ENCODE peak calls at places on chromosomes 4 and X, in ten cellular contexts. One of them, this sample, is unnamed.

GRCh38 chr4:98314791-98315565 is 53.8 kb downstream of the RAP1GDS1 start:
- DNase-seq in cardiac muscle cell: no peak
- DNase-seq in nucleus accumbens: no peak
- DNase-seq in EL: peak
- DNase-seq in EH: peak
- DNase-seq in HuH-7: no peak
- DNase-seq in COR-L47: no peak
- DNase-seq in activated T-cell treated with anti-CD3 and anti-CD28 coated beads for 1 hour: no peak
- DNase-seq in Ammon's horn: no peak
- DNase-seq in HT1080: no peak
- DNase-seq in this sample: no peak

GRCh38 chr4:8509311-8509950 is 68.9 kb downstream of the TRMT44 start:
- DNase-seq in EH: no peak
- DNase-seq in HT1080: no peak
- DNase-seq in nucleus accumbens: no peak
- DNase-seq in cardiac muscle cell: no peak
- DNase-seq in HuH-7: no peak
- DNase-seq in Ammon's horn: no peak
- DNase-seq in COR-L47: no peak
- DNase-seq in activated T-cell treated with anti-CD3 and anti-CD28 coated beads for 1 hour: no peak
- DNase-seq in EL: no peak
- DNase-seq in this sample: no peak

GRCh38 chr4:164768516-164768915 is 14.6 kb downstream of the SMIM31 start:
- DNase-seq in nucleus accumbens: no peak
- DNase-seq in EH: peak
- DNase-seq in COR-L47: no peak
- DNase-seq in cardiac muscle cell: peak
- DNase-seq in activated T-cell treated with anti-CD3 and anti-CD28 coated beads for 1 hour: no peak
- DNase-seq in HT1080: peak
- DNase-seq in Ammon's horn: no peak
- DNase-seq in HuH-7: no peak
- DNase-seq in EL: peak
- DNase-seq in this sample: no peak

GRCh38 chr4:2322227-2322626 is 60.3 kb upstream of the MXD4 start:
- DNase-seq in HT1080: no peak
- DNase-seq in nucleus accumbens: no peak
- DNase-seq in Ammon's horn: no peak
- DNase-seq in cardiac muscle cell: no peak
- DNase-seq in HuH-7: no peak
- DNase-seq in EH: no peak
- DNase-seq in COR-L47: no peak
- DNase-seq in activated T-cell treated with anti-CD3 and anti-CD28 coated beads for 1 hour: no peak
- DNase-seq in EL: no peak
- DNase-seq in this sample: no peak

GRCh38 chrX:108439961-108440696 is 491 bp downstream of the COL4A5 start:
- DNase-seq in Ammon's horn: peak
- DNase-seq in EL: peak
- DNase-seq in nucleus accumbens: no peak
- DNase-seq in HuH-7: no peak
- DNase-seq in EH: peak
- DNase-seq in HT1080: no peak
- DNase-seq in COR-L47: no peak
- DNase-seq in cardiac muscle cell: peak
- DNase-seq in activated T-cell treated with anti-CD3 and anti-CD28 coated beads for 1 hour: no peak
- DNase-seq in this sample: no peak

GRCh38 chr4:3201718-3202702 is 46.9 kb upstream of the MSANTD1 start:
- DNase-seq in Ammon's horn: no peak
- DNase-seq in nucleus accumbens: no peak
- DNase-seq in activated T-cell treated with anti-CD3 and anti-CD28 coated beads for 1 hour: peak
- DNase-seq in COR-L47: no peak
- DNase-seq in cardiac muscle cell: peak
- DNase-seq in EH: peak
- DNase-seq in HuH-7: no peak
- DNase-seq in EL: peak
- DNase-seq in HT1080: peak
- DNase-seq in this sample: no peak

GRCh38 chr4:23614284-23614892 is 275.5 kb downstream of the PPARGC1A start:
- DNase-seq in nucleus accumbens: no peak
- DNase-seq in HuH-7: peak
- DNase-seq in cardiac muscle cell: peak
- DNase-seq in EL: peak
- DNase-seq in HT1080: peak
- DNase-seq in EH: peak
- DNase-seq in COR-L47: peak
- DNase-seq in activated T-cell treated with anti-CD3 and anti-CD28 coated beads for 1 hour: no peak
- DNase-seq in Ammon's horn: peak
- DNase-seq in this sample: peak

GRCh38 chrX:136076942-136077341 is 70.4 kb upstream of the FHL1 start:
- DNase-seq in nucleus accumbens: no peak
- DNase-seq in Ammon's horn: no peak
- DNase-seq in HT1080: peak
- DNase-seq in HuH-7: no peak
- DNase-seq in cardiac muscle cell: no peak
- DNase-seq in EH: no peak
- DNase-seq in activated T-cell treated with anti-CD3 and anti-CD28 coated beads for 1 hour: no peak
- DNase-seq in EL: no peak
- DNase-seq in COR-L47: no peak
- DNase-seq in this sample: no peak

GRCh38 chrX:140709421-140709846 is at the start of gene LINC00632:
- DNase-seq in EL: no peak
- DNase-seq in HuH-7: no peak
- DNase-seq in COR-L47: no peak
- DNase-seq in HT1080: peak
- DNase-seq in Ammon's horn: peak
- DNase-seq in EH: no peak
- DNase-seq in activated T-cell treated with anti-CD3 and anti-CD28 coated beads for 1 hour: no peak
- DNase-seq in cardiac muscle cell: no peak
- DNase-seq in nucleus accumbens: peak
- DNase-seq in this sample: no peak

GRCh38 chrX:111164728-111165127 is 68.7 kb downstream of the PAK3 start:
- DNase-seq in activated T-cell treated with anti-CD3 and anti-CD28 coated beads for 1 hour: no peak
- DNase-seq in HuH-7: peak
- DNase-seq in nucleus accumbens: no peak
- DNase-seq in HT1080: no peak
- DNase-seq in EL: peak
- DNase-seq in EH: no peak
- DNase-seq in COR-L47: no peak
- DNase-seq in Ammon's horn: no peak
- DNase-seq in cardiac muscle cell: peak
- DNase-seq in this sample: no peak

GRCh38 chr4:3669553-3669949 is 96.6 kb upstream of the ADRA2C start:
- DNase-seq in nucleus accumbens: no peak
- DNase-seq in cardiac muscle cell: no peak
- DNase-seq in Ammon's horn: no peak
- DNase-seq in activated T-cell treated with anti-CD3 and anti-CD28 coated beads for 1 hour: no peak
- DNase-seq in EL: no peak
- DNase-seq in EH: no peak
- DNase-seq in HuH-7: no peak
- DNase-seq in HT1080: no peak
- DNase-seq in COR-L47: no peak
- DNase-seq in this sample: no peak

GRCh38 chrX:154304901-154305300 is 9.3 kb downstream of the TKTL1 start:
- DNase-seq in HuH-7: no peak
- DNase-seq in Ammon's horn: no peak
- DNase-seq in HT1080: no peak
- DNase-seq in EL: no peak
- DNase-seq in nucleus accumbens: no peak
- DNase-seq in activated T-cell treated with anti-CD3 and anti-CD28 coated beads for 1 hour: no peak
- DNase-seq in COR-L47: no peak
- DNase-seq in cardiac muscle cell: no peak
- DNase-seq in EH: no peak
- DNase-seq in this sample: no peak

GRCh38 chr4:168892456-168892855 is 117.6 kb downstream of the CBR4 start:
- DNase-seq in activated T-cell treated with anti-CD3 and anti-CD28 coated beads for 1 hour: no peak
- DNase-seq in cardiac muscle cell: no peak
- DNase-seq in HT1080: no peak
- DNase-seq in nucleus accumbens: no peak
- DNase-seq in Ammon's horn: no peak
- DNase-seq in HuH-7: no peak
- DNase-seq in COR-L47: no peak
- DNase-seq in EH: no peak
- DNase-seq in EL: no peak
- DNase-seq in this sample: no peak

GRCh38 chr4:150297861-150298474 is 219.7 kb downstream of the DCLK2 start:
- DNase-seq in HT1080: peak
- DNase-seq in activated T-cell treated with anti-CD3 and anti-CD28 coated beads for 1 hour: peak
- DNase-seq in nucleus accumbens: peak
- DNase-seq in Ammon's horn: peak
- DNase-seq in EL: peak
- DNase-seq in COR-L47: peak
- DNase-seq in EH: peak
- DNase-seq in HuH-7: peak
- DNase-seq in cardiac muscle cell: peak
- DNase-seq in this sample: peak

GRCh38 chrX:16786791-16787735 is 797 bp downstream of the TXLNG start:
- DNase-seq in nucleus accumbens: no peak
- DNase-seq in Ammon's horn: no peak
- DNase-seq in activated T-cell treated with anti-CD3 and anti-CD28 coated beads for 1 hour: peak
- DNase-seq in COR-L47: peak
- DNase-seq in EL: peak
- DNase-seq in cardiac muscle cell: peak
- DNase-seq in EH: peak
- DNase-seq in HT1080: no peak
- DNase-seq in HuH-7: no peak
- DNase-seq in this sample: no peak

GRCh38 chrX:53584891-53585290 is 101.6 kb downstream of the HUWE1 start:
- DNase-seq in cardiac muscle cell: no peak
- DNase-seq in EL: no peak
- DNase-seq in activated T-cell treated with anti-CD3 and anti-CD28 coated beads for 1 hour: no peak
- DNase-seq in HT1080: no peak
- DNase-seq in nucleus accumbens: no peak
- DNase-seq in Ammon's horn: peak
- DNase-seq in EH: no peak
- DNase-seq in COR-L47: no peak
- DNase-seq in HuH-7: no peak
- DNase-seq in this sample: no peak

GRCh38 chr4:124650614-124651013 is 61.9 kb downstream of the ANKRD50 start:
- DNase-seq in activated T-cell treated with anti-CD3 and anti-CD28 coated beads for 1 hour: no peak
- DNase-seq in nucleus accumbens: no peak
- DNase-seq in HuH-7: no peak
- DNase-seq in EL: no peak
- DNase-seq in COR-L47: no peak
- DNase-seq in cardiac muscle cell: no peak
- DNase-seq in HT1080: no peak
- DNase-seq in EH: no peak
- DNase-seq in Ammon's horn: no peak
- DNase-seq in this sample: no peak

GRCh38 chr4:125313497-125313896 is 1.3 kb upstream of the FAT4 start:
- DNase-seq in EH: peak
- DNase-seq in cardiac muscle cell: peak
- DNase-seq in activated T-cell treated with anti-CD3 and anti-CD28 coated beads for 1 hour: no peak
- DNase-seq in Ammon's horn: peak
- DNase-seq in COR-L47: peak
- DNase-seq in HT1080: peak
- DNase-seq in EL: peak
- DNase-seq in nucleus accumbens: peak
- DNase-seq in HuH-7: peak
- DNase-seq in this sample: peak

GRCh38 chrX:97367149-97367548 is 483.4 kb downstream of the RPA4 start:
- DNase-seq in activated T-cell treated with anti-CD3 and anti-CD28 coated beads for 1 hour: no peak
- DNase-seq in HT1080: no peak
- DNase-seq in Ammon's horn: peak
- DNase-seq in HuH-7: no peak
- DNase-seq in EL: no peak
- DNase-seq in cardiac muscle cell: peak
- DNase-seq in COR-L47: no peak
- DNase-seq in nucleus accumbens: no peak
- DNase-seq in EH: peak
- DNase-seq in this sample: peak

GRCh38 chr4:90445380-90445779 is 318.2 kb downstream of the CCSER1 start:
- DNase-seq in EL: no peak
- DNase-seq in Ammon's horn: no peak
- DNase-seq in nucleus accumbens: no peak
- DNase-seq in COR-L47: no peak
- DNase-seq in HT1080: no peak
- DNase-seq in cardiac muscle cell: peak
- DNase-seq in activated T-cell treated with anti-CD3 and anti-CD28 coated beads for 1 hour: no peak
- DNase-seq in EH: no peak
- DNase-seq in HuH-7: no peak
- DNase-seq in this sample: no peak

GRCh38 chr4:1984406-1985191 is 24.2 kb downstream of the NELFA start:
- DNase-seq in cardiac muscle cell: no peak
- DNase-seq in HT1080: no peak
- DNase-seq in COR-L47: no peak
- DNase-seq in EH: no peak
- DNase-seq in Ammon's horn: no peak
- DNase-seq in nucleus accumbens: no peak
- DNase-seq in EL: no peak
- DNase-seq in activated T-cell treated with anti-CD3 and anti-CD28 coated beads for 1 hour: no peak
- DNase-seq in HuH-7: no peak
- DNase-seq in this sample: no peak

GRCh38 chr4:6987566-6987920 is 55.6 kb upstream of the TADA2B start:
- DNase-seq in HuH-7: no peak
- DNase-seq in cardiac muscle cell: no peak
- DNase-seq in Ammon's horn: no peak
- DNase-seq in COR-L47: no peak
- DNase-seq in EL: peak
- DNase-seq in activated T-cell treated with anti-CD3 and anti-CD28 coated beads for 1 hour: no peak
- DNase-seq in HT1080: peak
- DNase-seq in nucleus accumbens: no peak
- DNase-seq in EH: peak
- DNase-seq in this sample: no peak

GRCh38 chrX:68980906-68981616 is 152.2 kb downstream of the EFNB1 start:
- DNase-seq in HT1080: no peak
- DNase-seq in cardiac muscle cell: no peak
- DNase-seq in activated T-cell treated with anti-CD3 and anti-CD28 coated beads for 1 hour: no peak
- DNase-seq in COR-L47: no peak
- DNase-seq in HuH-7: no peak
- DNase-seq in EL: no peak
- DNase-seq in nucleus accumbens: no peak
- DNase-seq in Ammon's horn: no peak
- DNase-seq in EH: no peak
- DNase-seq in this sample: peak

GRCh38 chr4:24763631-24764302 is 31.6 kb upstream of the SOD3 start:
- DNase-seq in COR-L47: no peak
- DNase-seq in cardiac muscle cell: peak
- DNase-seq in activated T-cell treated with anti-CD3 and anti-CD28 coated beads for 1 hour: no peak
- DNase-seq in HT1080: peak
- DNase-seq in Ammon's horn: peak
- DNase-seq in EL: peak
- DNase-seq in EH: peak
- DNase-seq in nucleus accumbens: no peak
- DNase-seq in HuH-7: no peak
- DNase-seq in this sample: peak

GRCh38 chr4:110310795-110311194 is 112.4 kb upstream of the ELOVL6 start:
- DNase-seq in HuH-7: no peak
- DNase-seq in nucleus accumbens: no peak
- DNase-seq in HT1080: peak
- DNase-seq in EH: no peak
- DNase-seq in COR-L47: no peak
- DNase-seq in cardiac muscle cell: peak
- DNase-seq in Ammon's horn: no peak
- DNase-seq in activated T-cell treated with anti-CD3 and anti-CD28 coated beads for 1 hour: no peak
- DNase-seq in EL: no peak
- DNase-seq in this sample: no peak

GRCh38 chr4:43348591-43348990 is 456.1 kb downstream of the GRXCR1 start:
- DNase-seq in activated T-cell treated with anti-CD3 and anti-CD28 coated beads for 1 hour: no peak
- DNase-seq in cardiac muscle cell: no peak
- DNase-seq in Ammon's horn: no peak
- DNase-seq in EL: no peak
- DNase-seq in EH: no peak
- DNase-seq in HuH-7: no peak
- DNase-seq in HT1080: no peak
- DNase-seq in COR-L47: no peak
- DNase-seq in nucleus accumbens: no peak
- DNase-seq in this sample: no peak

GRCh38 chrX:132603700-132604286 is 115.0 kb upstream of the MBNL3 start:
- DNase-seq in COR-L47: no peak
- DNase-seq in EL: no peak
- DNase-seq in HT1080: no peak
- DNase-seq in HuH-7: no peak
- DNase-seq in EH: no peak
- DNase-seq in activated T-cell treated with anti-CD3 and anti-CD28 coated beads for 1 hour: no peak
- DNase-seq in Ammon's horn: no peak
- DNase-seq in cardiac muscle cell: no peak
- DNase-seq in nucleus accumbens: no peak
- DNase-seq in this sample: no peak

GRCh38 chr4:89939464-89939863 is 44.8 kb downstream of the MMRN1 start:
- DNase-seq in Ammon's horn: no peak
- DNase-seq in HT1080: no peak
- DNase-seq in EH: no peak
- DNase-seq in COR-L47: peak
- DNase-seq in EL: no peak
- DNase-seq in activated T-cell treated with anti-CD3 and anti-CD28 coated beads for 1 hour: no peak
- DNase-seq in cardiac muscle cell: no peak
- DNase-seq in HuH-7: no peak
- DNase-seq in nucleus accumbens: no peak
- DNase-seq in this sample: peak

This sample was measured in NCI-H446 treated with DMSO at 0.1 percent for 48 hours.